ENCODE peak calls at places on chromosomes 13 and 19, in four cellular contexts. O, I, D and Q are unnamed samples.

GRCh38 chr13:99378985-99379734 is 72.0 kb upstream of the GPR183 start:
- DNase-seq in O (no peak), I (no peak), D (no peak), Q (peak)

GRCh38 chr13:80551650-80552497 is 210.9 kb upstream of the SPRY2 start:
- DNase-seq in O (no peak), I (no peak), D (no peak), Q (no peak)

GRCh38 chr13:43879323-43880181 is at the start of the genes CCDC122 and LACC1:
- DNase-seq in O (peak), I (peak), D (peak), Q (no peak)

GRCh38 chr13:93309886-93310520 is 83.4 kb downstream of the GPC6 start:
- DNase-seq in O (no peak), I (no peak), D (peak), Q (no peak)

GRCh38 chr13:25114220-25114619 is 18.3 kb downstream of the PABPC3 start:
- DNase-seq in O (peak), I (peak), D (peak), Q (peak)

GRCh38 chr13:47908200-47908902 is 92.7 kb downstream of the SUCLA2 start:
- DNase-seq in O (no peak), I (no peak), D (peak), Q (no peak)

GRCh38 chr13:82688400-82688999 is 1193.8 kb downstream of the SLITRK1 start:
- DNase-seq in O (no peak), I (no peak), D (peak), Q (no peak)

GRCh38 chr13:41075034-41075433 is 13.7 kb downstream of the WBP4 start:
- DNase-seq in O (no peak), I (no peak), D (peak), Q (no peak)

GRCh38 chr19:38734426-38735256 is 9.6 kb downstream of the CAPN12 start:
- DNase-seq in O (peak), I (no peak), D (peak), Q (no peak)

GRCh38 chr19:45881909-45882528 is 3.9 kb downstream of the IRF2BP1 start:
- DNase-seq in O (no peak), I (no peak), D (no peak), Q (no peak)

GRCh38 chr13:97194473-97194872 is 27.7 kb upstream of the MBNL2 start:
- DNase-seq in O (no peak), I (no peak), D (peak), Q (peak)

GRCh38 chr19:49390978-49391304 is 2.9 kb downstream of the KASH5 start:
- DNase-seq in O (no peak), I (no peak), D (no peak), Q (no peak)

GRCh38 chr13:99652141-99652540 is 150.9 kb downstream of the TM9SF2 start:
- DNase-seq in O (no peak), I (no peak), D (no peak), Q (no peak)

GRCh38 chr19:46412034-46412982 is 1.1 kb downstream of the CCDC8 start:
- DNase-seq in O (no peak), I (no peak), D (no peak), Q (no peak)

GRCh38 chr19:4066176-4066606 is 508 bp downstream of the ZBTB7A start:
- DNase-seq in O (no peak), I (peak), D (no peak), Q (no peak)

GRCh38 chr19:13016628-13017305 is 21.5 kb downstream of the NFIX start:
- DNase-seq in O (no peak), I (no peak), D (no peak), Q (no peak)

GRCh38 chr19:12701596-12702282 is 5.3 kb upstream of the FBXW9 start:
- DNase-seq in O (no peak), I (no peak), D (no peak), Q (no peak)

GRCh38 chr13:92513672-92514071 is 712.9 kb upstream of the GPC6 start:
- DNase-seq in O (no peak), I (no peak), D (no peak), Q (no peak)

GRCh38 chr19:634975-635652 is 1.8 kb upstream of the POLRMT start:
- DNase-seq in O (no peak), I (no peak), D (no peak), Q (no peak)

GRCh38 chr19:49655570-49656455 is 9.8 kb downstream of the IRF3 start:
- DNase-seq in O (no peak), I (no peak), D (no peak), Q (no peak)

GRCh38 chr13:89923731-89924130 is 1423.8 kb upstream of the MIR17HG start:
- DNase-seq in O (no peak), I (no peak), D (peak), Q (no peak)

GRCh38 chr13:53201454-53202225 is 173.0 kb downstream of the OLFM4 start:
- DNase-seq in O (no peak), I (no peak), D (peak), Q (no peak)

GRCh38 chr13:29369060-29369743 is 226.3 kb downstream of the SLC7A1 start:
- DNase-seq in O (no peak), I (no peak), D (peak), Q (no peak)